ENCODE peak calls at places on chromosomes 3 and 15, in eight cellular contexts. L is A172; I is NCI-H2081; H is kidney epithelial cell; A is neural crest cell; C is fibroblast of pulmonary artery; E is activated CD8-positive, alpha-beta memory T cell treated with anti-CD3 and anti-CD28 coated beads, Interleukin-2, amount 50 U/mL, for 48 hours; N is BE2C. P is an unnamed sample.

GRCh38 chr3:106826861-106827311 is 550.4 kb upstream of the CCDC54 start:
- DNase-seq in L (peak), I (no peak), H (no peak), A (no peak), C (peak), E (no peak), N (no peak), P (no peak)

GRCh38 chr3:83873550-83873949 is 1085.2 kb upstream of the CADM2 start:
- DNase-seq in L (no peak), I (no peak), H (no peak), A (no peak), C (no peak), E (no peak), N (no peak), P (no peak)

GRCh38 chr15:100597862-100598261 is 4.1 kb downstream of the LINS1 start:
- DNase-seq in L (no peak), I (no peak), H (no peak), A (no peak), C (no peak), E (no peak), N (no peak), P (no peak)

GRCh38 chr3:134373278-134373941 is 837 bp downstream of the AMOTL2 start:
- DNase-seq in L (peak), I (peak), H (peak), A (peak), C (peak), E (no peak), N (peak), P (peak)

GRCh38 chr3:71580636-71581215 is 2.8 kb downstream of the FOXP1 start:
- DNase-seq in L (no peak), I (peak), H (no peak), A (no peak), C (no peak), E (no peak), N (no peak), P (no peak)

GRCh38 chr15:79083154-79083553 is 7.4 kb downstream of the RASGRF1 start:
- DNase-seq in L (no peak), I (no peak), H (no peak), A (no peak), C (no peak), E (no peak), N (no peak), P (no peak)

GRCh38 chr3:70702132-70702531 is 389.7 kb upstream of the MDFIC2 start:
- DNase-seq in L (no peak), I (no peak), H (no peak), A (no peak), C (peak), E (no peak), N (no peak), P (no peak)

GRCh38 chr15:47186071-47186470 is 531.2 kb upstream of the SEMA6D start:
- DNase-seq in L (no peak), I (peak), H (no peak), A (no peak), C (no peak), E (no peak), N (no peak), P (no peak)

GRCh38 chr3:122947086-122947611 is 80.4 kb downstream of the SEMA5B start:
- DNase-seq in L (no peak), I (no peak), H (no peak), A (no peak), C (no peak), E (no peak), N (no peak), P (no peak)

GRCh38 chr3:133750201-133750748 is 4.1 kb downstream of the TF start:
- DNase-seq in L (no peak), I (peak), H (no peak), A (no peak), C (no peak), E (no peak), N (peak), P (no peak)

GRCh38 chr3:5188419-5189405 is 1.2 kb downstream of the EDEM1 start:
- DNase-seq in L (peak), I (no peak), H (no peak), A (peak), C (peak), E (peak), N (no peak), P (no peak)

GRCh38 chr15:90512981-90513380 is 16.7 kb upstream of the CRTC3 start:
- DNase-seq in L (no peak), I (no peak), H (no peak), A (no peak), C (no peak), E (no peak), N (no peak), P (no peak)

GRCh38 chr3:58004972-58005371 is 3.2 kb upstream of the FLNB start:
- DNase-seq in L (peak), I (no peak), H (no peak), A (no peak), C (no peak), E (no peak), N (no peak), P (no peak)

P was measured in NT2/D1.